ENCODE peak calls at places on chromosomes 5 and 9, in ten cellular contexts. One of them, this sample, is unnamed.

GRCh38 chr5:445591-445990 is 2.6 kb downstream of the EXOC3 start:
- DNase-seq in CD4-positive, alpha-beta memory T cell: no peak
- DNase-seq in globus pallidus: no peak
- DNase-seq in dermis microvascular lymphatic vessel endothelial cell: no peak
- DNase-seq in body of pancreas: no peak
- DNase-seq in iris pigment epithelial cell: no peak
- DNase-seq in NCI-H1092: no peak
- DNase-seq in iPS-NIHi11: no peak
- DNase-seq in activated effector memory CD4-positive, alpha-beta T cell treated with Interleukin-2 at 50 U/mL for 16 hours: no peak
- DNase-seq in nephron progenitor cell: no peak
- DNase-seq in this sample: no peak

GRCh38 chr5:143225511-143225910 is 178.0 kb downstream of the NR3C1 start:
- DNase-seq in globus pallidus: no peak
- DNase-seq in NCI-H1092: no peak
- DNase-seq in CD4-positive, alpha-beta memory T cell: no peak
- DNase-seq in dermis microvascular lymphatic vessel endothelial cell: no peak
- DNase-seq in iPS-NIHi11: no peak
- DNase-seq in body of pancreas: no peak
- DNase-seq in activated effector memory CD4-positive, alpha-beta T cell treated with Interleukin-2 at 50 U/mL for 16 hours: no peak
- DNase-seq in nephron progenitor cell: no peak
- DNase-seq in iris pigment epithelial cell: no peak
- DNase-seq in this sample: no peak

GRCh38 chr5:50958852-50959457 is 292.5 kb downstream of the PARP8 start:
- DNase-seq in activated effector memory CD4-positive, alpha-beta T cell treated with Interleukin-2 at 50 U/mL for 16 hours: no peak
- DNase-seq in globus pallidus: peak
- DNase-seq in NCI-H1092: peak
- DNase-seq in iris pigment epithelial cell: peak
- DNase-seq in nephron progenitor cell: peak
- DNase-seq in dermis microvascular lymphatic vessel endothelial cell: peak
- DNase-seq in CD4-positive, alpha-beta memory T cell: no peak
- DNase-seq in iPS-NIHi11: peak
- DNase-seq in body of pancreas: peak
- DNase-seq in this sample: no peak

GRCh38 chr9:32403567-32403966 is 19.1 kb downstream of the ACO1 start:
- DNase-seq in body of pancreas: no peak
- DNase-seq in iris pigment epithelial cell: no peak
- DNase-seq in nephron progenitor cell: no peak
- DNase-seq in NCI-H1092: no peak
- DNase-seq in globus pallidus: no peak
- DNase-seq in activated effector memory CD4-positive, alpha-beta T cell treated with Interleukin-2 at 50 U/mL for 16 hours: no peak
- DNase-seq in CD4-positive, alpha-beta memory T cell: no peak
- DNase-seq in dermis microvascular lymphatic vessel endothelial cell: no peak
- DNase-seq in iPS-NIHi11: no peak
- DNase-seq in this sample: no peak

GRCh38 chr5:115544371-115545064 is at the start of gene FEM1C:
- DNase-seq in dermis microvascular lymphatic vessel endothelial cell: peak
- DNase-seq in iPS-NIHi11: peak
- DNase-seq in NCI-H1092: peak
- DNase-seq in globus pallidus: peak
- DNase-seq in nephron progenitor cell: peak
- DNase-seq in activated effector memory CD4-positive, alpha-beta T cell treated with Interleukin-2 at 50 U/mL for 16 hours: peak
- DNase-seq in body of pancreas: peak
- DNase-seq in CD4-positive, alpha-beta memory T cell: peak
- DNase-seq in iris pigment epithelial cell: peak
- DNase-seq in this sample: peak

GRCh38 chr5:95669540-95669939 is 13.3 kb downstream of the SPATA9 start:
- DNase-seq in globus pallidus: peak
- DNase-seq in nephron progenitor cell: no peak
- DNase-seq in body of pancreas: peak
- DNase-seq in NCI-H1092: no peak
- DNase-seq in activated effector memory CD4-positive, alpha-beta T cell treated with Interleukin-2 at 50 U/mL for 16 hours: no peak
- DNase-seq in iPS-NIHi11: no peak
- DNase-seq in dermis microvascular lymphatic vessel endothelial cell: peak
- DNase-seq in CD4-positive, alpha-beta memory T cell: no peak
- DNase-seq in iris pigment epithelial cell: peak
- DNase-seq in this sample: no peak

GRCh38 chr9:121350993-121351561 is 19.0 kb downstream of the STOM start:
- DNase-seq in body of pancreas: peak
- DNase-seq in dermis microvascular lymphatic vessel endothelial cell: peak
- DNase-seq in iPS-NIHi11: peak
- DNase-seq in NCI-H1092: peak
- DNase-seq in activated effector memory CD4-positive, alpha-beta T cell treated with Interleukin-2 at 50 U/mL for 16 hours: no peak
- DNase-seq in iris pigment epithelial cell: peak
- DNase-seq in nephron progenitor cell: no peak
- DNase-seq in CD4-positive, alpha-beta memory T cell: no peak
- DNase-seq in globus pallidus: peak
- DNase-seq in this sample: no peak

GRCh38 chr9:85713897-85714296 is 27.9 kb downstream of the AGTPBP1 start:
- DNase-seq in iPS-NIHi11: no peak
- DNase-seq in dermis microvascular lymphatic vessel endothelial cell: no peak
- DNase-seq in NCI-H1092: no peak
- DNase-seq in CD4-positive, alpha-beta memory T cell: no peak
- DNase-seq in globus pallidus: no peak
- DNase-seq in body of pancreas: no peak
- DNase-seq in nephron progenitor cell: no peak
- DNase-seq in iris pigment epithelial cell: no peak
- DNase-seq in activated effector memory CD4-positive, alpha-beta T cell treated with Interleukin-2 at 50 U/mL for 16 hours: no peak
- DNase-seq in this sample: no peak

GRCh38 chr9:100370064-100370723 is 17.5 kb upstream of the TEX10 start:
- DNase-seq in NCI-H1092: no peak
- DNase-seq in nephron progenitor cell: no peak
- DNase-seq in dermis microvascular lymphatic vessel endothelial cell: no peak
- DNase-seq in activated effector memory CD4-positive, alpha-beta T cell treated with Interleukin-2 at 50 U/mL for 16 hours: no peak
- DNase-seq in CD4-positive, alpha-beta memory T cell: no peak
- DNase-seq in iris pigment epithelial cell: no peak
- DNase-seq in iPS-NIHi11: no peak
- DNase-seq in globus pallidus: no peak
- DNase-seq in body of pancreas: no peak
- DNase-seq in this sample: no peak

GRCh38 chr5:75340714-75341478 is 3.9 kb downstream of the HMGCR start:
- DNase-seq in globus pallidus: no peak
- DNase-seq in activated effector memory CD4-positive, alpha-beta T cell treated with Interleukin-2 at 50 U/mL for 16 hours: no peak
- DNase-seq in iris pigment epithelial cell: peak
- DNase-seq in iPS-NIHi11: no peak
- DNase-seq in NCI-H1092: no peak
- DNase-seq in body of pancreas: no peak
- DNase-seq in CD4-positive, alpha-beta memory T cell: no peak
- DNase-seq in dermis microvascular lymphatic vessel endothelial cell: no peak
- DNase-seq in nephron progenitor cell: no peak
- DNase-seq in this sample: no peak

GRCh38 chr5:132500931-132501628 is 10.5 kb upstream of the IRF1 start:
- DNase-seq in CD4-positive, alpha-beta memory T cell: peak
- DNase-seq in iPS-NIHi11: peak
- DNase-seq in NCI-H1092: peak
- DNase-seq in dermis microvascular lymphatic vessel endothelial cell: peak
- DNase-seq in body of pancreas: peak
- DNase-seq in globus pallidus: peak
- DNase-seq in iris pigment epithelial cell: peak
- DNase-seq in nephron progenitor cell: peak
- DNase-seq in activated effector memory CD4-positive, alpha-beta T cell treated with Interleukin-2 at 50 U/mL for 16 hours: peak
- DNase-seq in this sample: no peak

GRCh38 chr9:38432922-38433510 is 8.8 kb upstream of the IGFBPL1 start:
- DNase-seq in NCI-H1092: no peak
- DNase-seq in nephron progenitor cell: no peak
- DNase-seq in iris pigment epithelial cell: peak
- DNase-seq in globus pallidus: peak
- DNase-seq in CD4-positive, alpha-beta memory T cell: peak
- DNase-seq in iPS-NIHi11: peak
- DNase-seq in dermis microvascular lymphatic vessel endothelial cell: peak
- DNase-seq in body of pancreas: no peak
- DNase-seq in activated effector memory CD4-positive, alpha-beta T cell treated with Interleukin-2 at 50 U/mL for 16 hours: no peak
- DNase-seq in this sample: no peak